ENCODE peak calls at places on chromosomes 1 and 21, in eight cellular contexts. P is stimulated activated CD4-positive, alpha-beta T cell treated with anti-CD3 and anti-CD28 coated beads, Interleukin-4, amount 100 ng/mL, for 48 hours; T is HAP-1; V is EL; Q is activated T-helper 1 cell treated with anti-CD3 and anti-CD28 coated beads, Interleukin-12 subunit alpha, Interleukin-12 subunit beta, Interleukin-2, Interleukin-4 antibody, amounts not matched to agents 30 ng/mL and 10 ng/mL and 1 ng/mL, durations not matched to agents 14 hours and 24 hours and 36 hours; U is fibroblast of the aortic adventitia; E is mucosa of descending colon; B is M059J. G is an unnamed sample.

GRCh38 chr1:202631076-202631923 is 79.0 kb downstream of the SYT2 start:
- DNase-seq in P (no peak), T (no peak), V (no peak), Q (no peak), U (no peak), E (peak), B (no peak), G (no peak)

GRCh38 chr21:45582128-45582527 is 39.9 kb upstream of the SLC19A1 start:
- DNase-seq in P (no peak), T (no peak), V (no peak), Q (no peak), U (no peak), E (no peak), B (no peak), G (no peak)

GRCh38 chr1:43282220-43283195 is 2.9 kb downstream of the C1orf210 start:
- DNase-seq in P (no peak), T (no peak), V (no peak), Q (no peak), U (no peak), E (no peak), B (no peak), G (no peak)

GRCh38 chr1:92310185-92310597 is 11.3 kb downstream of the RPAP2 start:
- DNase-seq in P (no peak), T (peak), V (peak), Q (no peak), U (peak), E (no peak), B (peak), G (peak)

GRCh38 chr1:230262867-230263572 is 163.1 kb downstream of the PGBD5 start:
- DNase-seq in P (no peak), T (no peak), V (no peak), Q (no peak), U (no peak), E (no peak), B (no peak), G (no peak)

GRCh38 chr21:29164330-29164942 is 34.0 kb downstream of the MAP3K7CL start:
- DNase-seq in P (no peak), T (peak), V (peak), Q (no peak), U (peak), E (no peak), B (peak), G (peak)

GRCh38 chr1:40316595-40317393 is at the start of gene COL9A2:
- DNase-seq in P (no peak), T (no peak), V (peak), Q (peak), U (no peak), E (peak), B (peak), G (no peak)

GRCh38 chr1:99731384-99731783 is 35.1 kb downstream of the FRRS1 start:
- DNase-seq in P (no peak), T (no peak), V (peak), Q (no peak), U (peak), E (no peak), B (no peak), G (peak)

GRCh38 chr1:110346690-110347089 is 7.5 kb downstream of the RBM15 start:
- DNase-seq in P (no peak), T (no peak), V (no peak), Q (no peak), U (no peak), E (no peak), B (no peak), G (no peak)

GRCh38 chr1:233614173-233614742 is 352 bp downstream of the KCNK1 start:
- DNase-seq in P (no peak), T (no peak), V (peak), Q (no peak), U (peak), E (peak), B (peak), G (peak)

GRCh38 chr1:110477445-110477957 is 26.6 kb downstream of the PROK1 start:
- DNase-seq in P (no peak), T (no peak), V (no peak), Q (no peak), U (no peak), E (no peak), B (peak), G (no peak)

GRCh38 chr1:110155878-110156522 is 5.7 kb downstream of the SLC6A17 start:
- DNase-seq in P (peak), T (peak), V (peak), Q (peak), U (peak), E (no peak), B (peak), G (peak)

GRCh38 chr21:45869121-45870007 is 112.2 kb upstream of the COL6A1 start:
- DNase-seq in P (no peak), T (no peak), V (peak), Q (no peak), U (peak), E (no peak), B (peak), G (peak)

GRCh38 chr1:199978408-199978940 is 49.0 kb upstream of the NR5A2 start:
- DNase-seq in P (no peak), T (no peak), V (no peak), Q (no peak), U (peak), E (no peak), B (no peak), G (peak)